ENCODE peak calls at places on chromosomes 1 and 21, in four cellular contexts. One of them, this sample, is unnamed.

GRCh38 chr1:147757015-147757990 is 3.1 kb downstream of the GJA5 start:
- DNase-seq in mesenchymal stem cell: no peak
- DNase-seq in IMR-90: no peak
- DNase-seq in OCI-LY7: no peak
- DNase-seq in this sample: peak

GRCh38 chr1:62208970-62209369 is 14.3 kb downstream of the L1TD1 start:
- DNase-seq in OCI-LY7: no peak
- DNase-seq in IMR-90: no peak
- DNase-seq in mesenchymal stem cell: no peak
- DNase-seq in this sample: no peak

GRCh38 chr1:71046891-71047634 is 553 bp downstream of the PTGER3 start:
- DNase-seq in IMR-90: no peak
- DNase-seq in OCI-LY7: no peak
- DNase-seq in mesenchymal stem cell: no peak
- DNase-seq in this sample: no peak

GRCh38 chr1:21323091-21323490 is 32.8 kb upstream of the ECE1 start:
- DNase-seq in mesenchymal stem cell: no peak
- DNase-seq in IMR-90: no peak
- DNase-seq in OCI-LY7: no peak
- DNase-seq in this sample: no peak

GRCh38 chr1:36481771-36482723 is 666 bp downstream of the CSF3R start:
- DNase-seq in IMR-90: no peak
- DNase-seq in mesenchymal stem cell: no peak
- DNase-seq in OCI-LY7: no peak
- DNase-seq in this sample: no peak

GRCh38 chr1:226783202-226783601 is 44.1 kb upstream of the ITPKB start:
- DNase-seq in IMR-90: no peak
- DNase-seq in OCI-LY7: no peak
- DNase-seq in mesenchymal stem cell: no peak
- DNase-seq in this sample: no peak

GRCh38 chr21:42233067-42233981 is 14.4 kb downstream of the ABCG1 start:
- DNase-seq in IMR-90: peak
- DNase-seq in OCI-LY7: peak
- DNase-seq in mesenchymal stem cell: peak
- DNase-seq in this sample: no peak

GRCh38 chr1:22408180-22408579 is 43.5 kb upstream of the ZBTB40 start:
- DNase-seq in IMR-90: no peak
- DNase-seq in mesenchymal stem cell: no peak
- DNase-seq in OCI-LY7: no peak
- DNase-seq in this sample: no peak

GRCh38 chr1:21268281-21269239 is 21.7 kb downstream of the ECE1 start:
- DNase-seq in IMR-90: no peak
- DNase-seq in mesenchymal stem cell: no peak
- DNase-seq in OCI-LY7: no peak
- DNase-seq in this sample: no peak

GRCh38 chr1:36925251-36925650 is 109.1 kb downstream of the GRIK3 start:
- DNase-seq in OCI-LY7: no peak
- DNase-seq in mesenchymal stem cell: no peak
- DNase-seq in IMR-90: no peak
- DNase-seq in this sample: no peak

GRCh38 chr21:18529253-18529652 is 125.7 kb upstream of the TMPRSS15 start:
- DNase-seq in OCI-LY7: no peak
- DNase-seq in mesenchymal stem cell: peak
- DNase-seq in IMR-90: no peak
- DNase-seq in this sample: peak

GRCh38 chr1:182625716-182626504 is 21.7 kb upstream of the RGS16 start:
- DNase-seq in IMR-90: no peak
- DNase-seq in OCI-LY7: no peak
- DNase-seq in mesenchymal stem cell: no peak
- DNase-seq in this sample: no peak

GRCh38 chr1:156295391-156295947 is at the start of gene GLMP:
- DNase-seq in mesenchymal stem cell: peak
- DNase-seq in IMR-90: peak
- DNase-seq in OCI-LY7: no peak
- DNase-seq in this sample: no peak

GRCh38 chr1:185376288-185376687 is 59.2 kb upstream of the IVNS1ABP start:
- DNase-seq in OCI-LY7: no peak
- DNase-seq in mesenchymal stem cell: no peak
- DNase-seq in IMR-90: no peak
- DNase-seq in this sample: no peak

GRCh38 chr1:239718571-239718970 is 332.2 kb downstream of the CHRM3 start:
- DNase-seq in OCI-LY7: no peak
- DNase-seq in IMR-90: no peak
- DNase-seq in mesenchymal stem cell: no peak
- DNase-seq in this sample: no peak

GRCh38 chr1:15507278-15507677 is 16.7 kb downstream of the CASP9 start:
- DNase-seq in IMR-90: no peak
- DNase-seq in mesenchymal stem cell: no peak
- DNase-seq in OCI-LY7: peak
- DNase-seq in this sample: no peak

GRCh38 chr1:42214447-42214871 is 49.9 kb upstream of the GUCA2A start:
- DNase-seq in mesenchymal stem cell: peak
- DNase-seq in IMR-90: peak
- DNase-seq in OCI-LY7: no peak
- DNase-seq in this sample: no peak

GRCh38 chr1:59856725-59857338 is 42.1 kb downstream of the HOOK1 start:
- DNase-seq in OCI-LY7: no peak
- DNase-seq in mesenchymal stem cell: no peak
- DNase-seq in IMR-90: no peak
- DNase-seq in this sample: no peak

GRCh38 chr1:51072040-51072439 is 30.0 kb upstream of the C1orf185 start:
- DNase-seq in OCI-LY7: no peak
- DNase-seq in IMR-90: no peak
- DNase-seq in mesenchymal stem cell: no peak
- DNase-seq in this sample: no peak

GRCh38 chr1:2130871-2131289 is 63.7 kb downstream of the FAAP20 start:
- DNase-seq in mesenchymal stem cell: no peak
- DNase-seq in IMR-90: no peak
- DNase-seq in OCI-LY7: no peak
- DNase-seq in this sample: no peak

GRCh38 chr1:175197536-175197935 is 5.0 kb upstream of the KIAA0040 start:
- DNase-seq in IMR-90: no peak
- DNase-seq in mesenchymal stem cell: peak
- DNase-seq in OCI-LY7: peak
- DNase-seq in this sample: peak

DNA sequence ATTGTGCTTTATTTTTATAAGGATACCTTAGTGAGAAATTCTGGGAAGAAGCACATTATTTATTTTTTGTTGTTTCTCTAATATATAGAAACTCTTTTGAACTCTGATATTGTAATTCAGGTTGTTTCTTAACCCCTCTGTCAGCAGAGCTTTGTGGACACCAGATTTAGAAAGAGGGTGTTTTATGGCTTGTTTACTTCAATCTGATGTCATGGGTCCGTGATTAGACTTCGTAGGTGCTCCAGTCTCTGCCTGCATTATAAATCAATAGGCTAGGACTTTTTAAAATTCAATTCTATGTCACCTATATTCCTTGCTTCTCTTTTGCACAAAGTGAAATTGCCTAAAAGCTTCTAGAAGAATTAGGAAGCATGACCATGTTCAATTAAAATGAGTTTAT is 47.3 kb upstream of the CCDC190 start:
- DNase-seq in IMR-90: no peak
- DNase-seq in mesenchymal stem cell: no peak
- DNase-seq in OCI-LY7: no peak
- DNase-seq in this sample: no peak
- H2AFZ ChIP-seq in IMR-90: no peak
- H2AFZ ChIP-seq in mesenchymal stem cell: no peak
- H2AFZ ChIP-seq in OCI-LY7: no peak
- H2AFZ ChIP-seq in this sample: no peak

DNA sequence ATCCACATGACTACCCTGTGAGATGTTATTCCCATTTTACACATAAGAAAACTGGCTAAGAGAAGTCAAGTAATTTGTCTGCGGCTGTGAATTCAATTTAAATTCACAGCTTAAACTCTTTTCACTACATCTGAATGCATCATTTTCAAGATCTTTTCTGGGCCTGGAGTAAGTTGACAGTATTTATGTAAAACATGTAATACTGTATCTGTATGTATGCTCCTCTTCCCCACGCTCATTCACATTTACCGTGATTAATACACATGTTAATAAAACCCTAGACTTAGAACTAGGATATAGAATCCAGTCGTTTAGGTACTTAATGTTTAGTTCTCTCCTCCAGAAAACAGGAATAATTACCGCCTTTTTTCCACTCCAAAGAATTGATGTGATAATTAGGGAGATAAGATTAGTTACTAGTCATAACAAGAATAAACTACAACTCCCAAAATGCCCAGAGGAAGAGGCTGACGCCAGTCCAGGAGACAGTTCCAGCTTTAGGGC is 442 bp upstream of the PPP1R12B start:
- DNase-seq in IMR-90: no peak
- DNase-seq in mesenchymal stem cell: no peak
- DNase-seq in OCI-LY7: no peak
- DNase-seq in this sample: no peak
- H2AFZ ChIP-seq in IMR-90: peak
- H2AFZ ChIP-seq in mesenchymal stem cell: no peak
- H2AFZ ChIP-seq in OCI-LY7: peak
- H2AFZ ChIP-seq in this sample: peak

GRCh38 chr1:68120136-68120791 is 69.8 kb upstream of the DIRAS3 start:
- DNase-seq in mesenchymal stem cell: peak
- DNase-seq in OCI-LY7: peak
- DNase-seq in IMR-90: peak
- DNase-seq in this sample: no peak
- H2AFZ ChIP-seq in mesenchymal stem cell: no peak
- H2AFZ ChIP-seq in OCI-LY7: no peak
- H2AFZ ChIP-seq in IMR-90: peak
- H2AFZ ChIP-seq in this sample: no peak

GRCh38 chr1:27710574-27710973 is 15.2 kb upstream of the FAM76A start:
- DNase-seq in IMR-90: no peak
- DNase-seq in OCI-LY7: no peak
- DNase-seq in mesenchymal stem cell: no peak
- DNase-seq in this sample: no peak

GRCh38 chr1:27705545-27705944 is 20.2 kb upstream of the FAM76A start:
- DNase-seq in OCI-LY7: no peak
- DNase-seq in mesenchymal stem cell: no peak
- DNase-seq in IMR-90: no peak
- DNase-seq in this sample: no peak

GRCh38 chr1:27704958-27705357 is 20.8 kb upstream of the FAM76A start:
- DNase-seq in mesenchymal stem cell: no peak
- DNase-seq in OCI-LY7: no peak
- DNase-seq in IMR-90: no peak
- DNase-seq in this sample: no peak
- H2AFZ ChIP-seq in mesenchymal stem cell: no peak
- H2AFZ ChIP-seq in OCI-LY7: no peak
- H2AFZ ChIP-seq in IMR-90: no peak
- H2AFZ ChIP-seq in this sample: no peak

DNA sequence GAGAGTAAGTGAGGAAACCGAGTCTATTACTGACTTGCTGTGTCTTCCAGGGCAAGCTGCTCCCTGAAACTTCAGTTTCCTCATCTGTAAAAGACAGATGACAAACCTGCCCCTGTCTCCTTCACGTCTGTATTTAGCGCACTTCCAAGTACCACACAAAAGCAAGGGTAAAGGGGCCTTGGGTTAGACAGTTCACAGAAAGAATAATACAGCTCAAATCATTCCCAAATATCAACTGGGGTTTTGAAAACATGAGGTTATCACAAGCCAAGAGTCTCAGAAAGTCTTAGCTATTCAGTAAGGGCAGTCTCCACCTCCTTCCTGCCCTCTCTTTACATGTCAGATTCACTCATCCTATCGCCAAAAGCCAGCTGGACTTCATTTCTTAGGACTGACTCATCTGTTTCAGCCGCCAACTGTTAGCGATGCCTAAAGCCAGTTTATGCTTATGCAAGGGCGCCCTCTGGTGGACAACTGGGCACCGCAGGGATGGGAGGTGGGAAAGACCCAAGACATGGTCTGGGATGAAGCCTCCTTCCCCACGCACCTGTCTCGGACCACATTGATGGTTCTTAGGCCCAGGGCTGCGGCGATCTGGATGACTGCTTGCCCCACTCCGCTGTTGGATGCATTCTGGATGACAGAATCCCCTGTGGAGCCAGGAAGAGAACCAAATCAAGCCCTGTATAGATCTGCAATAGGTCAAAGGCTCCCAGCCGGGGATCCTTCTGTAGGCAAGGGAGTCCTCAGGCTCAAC is 21.1 kb upstream of the SRSF4 start:
- DNase-seq in mesenchymal stem cell: peak
- DNase-seq in IMR-90: peak
- DNase-seq in OCI-LY7: peak
- DNase-seq in this sample: peak
- H2AFZ ChIP-seq in mesenchymal stem cell: no peak
- H2AFZ ChIP-seq in IMR-90: peak
- H2AFZ ChIP-seq in OCI-LY7: no peak
- H2AFZ ChIP-seq in this sample: peak

GRCh38 chr1:31531177-31532000 is 44.9 kb upstream of the TINAGL1 start:
- DNase-seq in IMR-90: peak
- DNase-seq in mesenchymal stem cell: peak
- DNase-seq in OCI-LY7: no peak
- DNase-seq in this sample: no peak
- H2AFZ ChIP-seq in IMR-90: no peak
- H2AFZ ChIP-seq in mesenchymal stem cell: no peak
- H2AFZ ChIP-seq in OCI-LY7: no peak
- H2AFZ ChIP-seq in this sample: peak

This sample was measured in keratinocyte.